ENCODE peak calls at places on chromosome 14, in eight cellular contexts. One of them, this sample, is unnamed.
A peak's percentile ranks its signal among the peaks of the same experiment; 100 is the strongest.

GRCh38 chr14:90409209-90409730 is 12.4 kb downstream of the CALM1 start:
- DNase-seq in neural crest cell: no peak
- DNase-seq in astrocyte of the cerebellum: peak; percentile 87
- DNase-seq in cardiac fibroblast: peak; percentile 94
- DNase-seq in thoracic aorta: peak; percentile 72
- DNase-seq in heart left ventricle: peak; percentile 81
- DNase-seq in Panc1: no peak
- DNase-seq in foreskin fibroblast: peak; percentile 95
- DNase-seq in this sample: no peak

GRCh38 chr14:51488569-51489220 is 163.0 kb upstream of the FRMD6 start:
- DNase-seq in neural crest cell: no peak
- DNase-seq in astrocyte of the cerebellum: no peak
- DNase-seq in cardiac fibroblast: no peak
- DNase-seq in thoracic aorta: no peak
- DNase-seq in heart left ventricle: no peak
- DNase-seq in Panc1: no peak
- DNase-seq in foreskin fibroblast: peak; percentile 31
- DNase-seq in this sample: no peak

GRCh38 chr14:61287196-61287595 is 6.1 kb upstream of the TMEM30B start:
- DNase-seq in neural crest cell: no peak
- DNase-seq in astrocyte of the cerebellum: no peak
- DNase-seq in cardiac fibroblast: no peak
- DNase-seq in thoracic aorta: no peak
- DNase-seq in heart left ventricle: no peak
- DNase-seq in Panc1: no peak
- DNase-seq in foreskin fibroblast: no peak
- DNase-seq in this sample: no peak

GRCh38 chr14:20632448-20632830 is 9.1 kb downstream of the OR6S1 start:
- DNase-seq in neural crest cell: peak; percentile 18
- DNase-seq in astrocyte of the cerebellum: no peak
- DNase-seq in cardiac fibroblast: no peak
- DNase-seq in thoracic aorta: no peak
- DNase-seq in heart left ventricle: no peak
- DNase-seq in Panc1: no peak
- DNase-seq in foreskin fibroblast: no peak
- DNase-seq in this sample: peak; percentile 51

GRCh38 chr14:91263329-91263728 is 18.8 kb upstream of the GPR68 start:
- DNase-seq in neural crest cell: no peak
- DNase-seq in astrocyte of the cerebellum: no peak
- DNase-seq in cardiac fibroblast: no peak
- DNase-seq in thoracic aorta: no peak
- DNase-seq in heart left ventricle: no peak
- DNase-seq in Panc1: no peak
- DNase-seq in foreskin fibroblast: no peak
- DNase-seq in this sample: no peak

GRCh38 chr14:106372870-106373657 is 846.7 kb downstream of the TMEM121 start:
- DNase-seq in neural crest cell: no peak
- DNase-seq in astrocyte of the cerebellum: no peak
- DNase-seq in cardiac fibroblast: no peak
- DNase-seq in thoracic aorta: no peak
- DNase-seq in heart left ventricle: no peak
- DNase-seq in Panc1: peak; percentile 17
- DNase-seq in foreskin fibroblast: no peak
- DNase-seq in this sample: peak; percentile 80

GRCh38 chr14:27528328-27528727 is 930.5 kb upstream of the NOVA1 start:
- DNase-seq in neural crest cell: no peak
- DNase-seq in astrocyte of the cerebellum: peak; percentile 43
- DNase-seq in cardiac fibroblast: peak; percentile 35
- DNase-seq in thoracic aorta: no peak
- DNase-seq in heart left ventricle: no peak
- DNase-seq in Panc1: peak; percentile 17
- DNase-seq in foreskin fibroblast: no peak
- DNase-seq in this sample: no peak

GRCh38 chr14:50828738-50829471 is 2.1 kb downstream of the NIN start:
- DNase-seq in neural crest cell: no peak
- DNase-seq in astrocyte of the cerebellum: no peak
- DNase-seq in cardiac fibroblast: no peak
- DNase-seq in thoracic aorta: no peak
- DNase-seq in heart left ventricle: no peak
- DNase-seq in Panc1: no peak
- DNase-seq in foreskin fibroblast: no peak
- DNase-seq in this sample: no peak

GRCh38 chr14:61385002-61385685 is 63.8 kb downstream of the PRKCH start:
- DNase-seq in neural crest cell: no peak
- DNase-seq in astrocyte of the cerebellum: no peak
- DNase-seq in cardiac fibroblast: no peak
- DNase-seq in thoracic aorta: no peak
- DNase-seq in heart left ventricle: no peak
- DNase-seq in Panc1: no peak
- DNase-seq in foreskin fibroblast: peak; percentile 15
- DNase-seq in this sample: peak; percentile 46

GRCh38 chr14:92496458-92496857 is 17.1 kb upstream of the RIN3 start:
- DNase-seq in neural crest cell: no peak
- DNase-seq in astrocyte of the cerebellum: no peak
- DNase-seq in cardiac fibroblast: no peak
- DNase-seq in thoracic aorta: no peak
- DNase-seq in heart left ventricle: no peak
- DNase-seq in Panc1: no peak
- DNase-seq in foreskin fibroblast: no peak
- DNase-seq in this sample: no peak

GRCh38 chr14:24915958-24916595 is 133.9 kb downstream of the STXBP6 start:
- DNase-seq in neural crest cell: no peak
- DNase-seq in astrocyte of the cerebellum: no peak
- DNase-seq in cardiac fibroblast: no peak
- DNase-seq in thoracic aorta: no peak
- DNase-seq in heart left ventricle: no peak
- DNase-seq in Panc1: no peak
- DNase-seq in foreskin fibroblast: no peak
- DNase-seq in this sample: no peak

GRCh38 chr14:106506901-106507305 is 980.5 kb downstream of the TMEM121 start:
- DNase-seq in neural crest cell: no peak
- DNase-seq in astrocyte of the cerebellum: no peak
- DNase-seq in cardiac fibroblast: no peak
- DNase-seq in thoracic aorta: no peak
- DNase-seq in heart left ventricle: no peak
- DNase-seq in Panc1: no peak
- DNase-seq in foreskin fibroblast: no peak
- DNase-seq in this sample: no peak

GRCh38 chr14:73976150-73976549 is 26.0 kb downstream of the COQ6 start:
- DNase-seq in neural crest cell: no peak
- DNase-seq in astrocyte of the cerebellum: no peak
- DNase-seq in cardiac fibroblast: no peak
- DNase-seq in thoracic aorta: no peak
- DNase-seq in heart left ventricle: no peak
- DNase-seq in Panc1: no peak
- DNase-seq in foreskin fibroblast: no peak
- DNase-seq in this sample: no peak

GRCh38 chr14:33686218-33686617 is 264.7 kb downstream of the EGLN3 start:
- DNase-seq in neural crest cell: no peak
- DNase-seq in astrocyte of the cerebellum: no peak
- DNase-seq in cardiac fibroblast: peak; percentile 27
- DNase-seq in thoracic aorta: no peak
- DNase-seq in heart left ventricle: no peak
- DNase-seq in Panc1: no peak
- DNase-seq in foreskin fibroblast: peak; percentile 89
- DNase-seq in this sample: no peak

GRCh38 chr14:22915886-22916521 is 2.9 kb downstream of the RBM23 start:
- DNase-seq in neural crest cell: no peak
- DNase-seq in astrocyte of the cerebellum: no peak
- DNase-seq in cardiac fibroblast: peak; percentile 62
- DNase-seq in thoracic aorta: no peak
- DNase-seq in heart left ventricle: no peak
- DNase-seq in Panc1: no peak
- DNase-seq in foreskin fibroblast: peak; percentile 54
- DNase-seq in this sample: no peak

GRCh38 chr14:99562848-99563748 is 40.9 kb downstream of the CCDC85C start:
- DNase-seq in neural crest cell: peak; percentile 82
- DNase-seq in astrocyte of the cerebellum: peak; percentile 80
- DNase-seq in cardiac fibroblast: peak; percentile 83
- DNase-seq in thoracic aorta: no peak
- DNase-seq in heart left ventricle: peak; percentile 87
- DNase-seq in Panc1: no peak
- DNase-seq in foreskin fibroblast: peak; percentile 38
- DNase-seq in this sample: no peak

GRCh38 chr14:29144598-29144997 is 378.0 kb downstream of the FOXG1 start:
- DNase-seq in neural crest cell: no peak
- DNase-seq in astrocyte of the cerebellum: peak; percentile 79
- DNase-seq in cardiac fibroblast: peak; percentile 87
- DNase-seq in thoracic aorta: no peak
- DNase-seq in heart left ventricle: no peak
- DNase-seq in Panc1: no peak
- DNase-seq in foreskin fibroblast: peak; percentile 97
- DNase-seq in this sample: no peak

GRCh38 chr14:65281991-65282908 is 130.3 kb upstream of the FUT8 start:
- DNase-seq in neural crest cell: peak; percentile 57
- DNase-seq in astrocyte of the cerebellum: peak; percentile 32
- DNase-seq in cardiac fibroblast: peak; percentile 65
- DNase-seq in thoracic aorta: no peak
- DNase-seq in heart left ventricle: no peak
- DNase-seq in Panc1: no peak
- DNase-seq in foreskin fibroblast: peak; percentile 86
- DNase-seq in this sample: peak; percentile 58

GRCh38 chr14:35201066-35201465 is 78.7 kb downstream of the PRORP start:
- DNase-seq in neural crest cell: no peak
- DNase-seq in astrocyte of the cerebellum: no peak
- DNase-seq in cardiac fibroblast: no peak
- DNase-seq in thoracic aorta: no peak
- DNase-seq in heart left ventricle: no peak
- DNase-seq in Panc1: no peak
- DNase-seq in foreskin fibroblast: no peak
- DNase-seq in this sample: peak; percentile 5

GRCh38 chr14:98028156-98028555 is 1231.0 kb downstream of the VRK1 start:
- DNase-seq in neural crest cell: no peak
- DNase-seq in astrocyte of the cerebellum: peak; percentile 3
- DNase-seq in cardiac fibroblast: no peak
- DNase-seq in thoracic aorta: no peak
- DNase-seq in heart left ventricle: no peak
- DNase-seq in Panc1: no peak
- DNase-seq in foreskin fibroblast: no peak
- DNase-seq in this sample: no peak

GRCh38 chr14:76904100-76904739 is 78.0 kb downstream of the LRRC74A start:
- DNase-seq in neural crest cell: no peak
- DNase-seq in astrocyte of the cerebellum: peak; percentile 61
- DNase-seq in cardiac fibroblast: peak; percentile 96
- DNase-seq in thoracic aorta: no peak
- DNase-seq in heart left ventricle: peak; percentile 61
- DNase-seq in Panc1: no peak
- DNase-seq in foreskin fibroblast: peak; percentile 98
- DNase-seq in this sample: no peak

GRCh38 chr14:37903561-37904191 is 304.0 kb upstream of the SSTR1 start:
- DNase-seq in neural crest cell: peak; percentile 8
- DNase-seq in astrocyte of the cerebellum: peak; percentile 44
- DNase-seq in cardiac fibroblast: peak; percentile 65
- DNase-seq in thoracic aorta: no peak
- DNase-seq in heart left ventricle: no peak
- DNase-seq in Panc1: peak; percentile 8
- DNase-seq in foreskin fibroblast: peak; percentile 74
- DNase-seq in this sample: peak; percentile 29

GRCh38 chr14:93732524-93732923 is 55.8 kb downstream of the PRIMA1 start:
- DNase-seq in neural crest cell: no peak
- DNase-seq in astrocyte of the cerebellum: no peak
- DNase-seq in cardiac fibroblast: no peak
- DNase-seq in thoracic aorta: no peak
- DNase-seq in heart left ventricle: no peak
- DNase-seq in Panc1: no peak
- DNase-seq in foreskin fibroblast: no peak
- DNase-seq in this sample: no peak

GRCh38 chr14:59422069-59422881 is 42.9 kb downstream of the GPR135 start:
- DNase-seq in neural crest cell: no peak
- DNase-seq in astrocyte of the cerebellum: no peak
- DNase-seq in cardiac fibroblast: no peak
- DNase-seq in thoracic aorta: no peak
- DNase-seq in heart left ventricle: no peak
- DNase-seq in Panc1: no peak
- DNase-seq in foreskin fibroblast: no peak
- DNase-seq in this sample: no peak

GRCh38 chr14:102840801-102841528 is 63.7 kb downstream of the TRAF3 start:
- DNase-seq in neural crest cell: no peak
- DNase-seq in astrocyte of the cerebellum: no peak
- DNase-seq in cardiac fibroblast: no peak
- DNase-seq in thoracic aorta: no peak
- DNase-seq in heart left ventricle: no peak
- DNase-seq in Panc1: no peak
- DNase-seq in foreskin fibroblast: no peak
- DNase-seq in this sample: no peak
- TF ChIP-seq CTCF in neural crest cell: no peak
- TF ChIP-seq CTCF in astrocyte of the cerebellum: no peak
- TF ChIP-seq CTCF in cardiac fibroblast: no peak
- TF ChIP-seq CTCF in thoracic aorta: no peak
- TF ChIP-seq CTCF in heart left ventricle: no peak
- TF ChIP-seq CTCF in Panc1: no peak
- TF ChIP-seq CTCF in foreskin fibroblast: no peak
- TF ChIP-seq CTCF in this sample: no peak

GRCh38 chr14:100904307-100905019 is 941 bp upstream of the RTL1 start:
- DNase-seq in neural crest cell: peak; percentile 68
- DNase-seq in astrocyte of the cerebellum: no peak
- DNase-seq in cardiac fibroblast: no peak
- DNase-seq in thoracic aorta: no peak
- DNase-seq in heart left ventricle: no peak
- DNase-seq in Panc1: no peak
- DNase-seq in foreskin fibroblast: no peak
- DNase-seq in this sample: no peak
- TF ChIP-seq CTCF in neural crest cell: peak; percentile 69
- TF ChIP-seq CTCF in astrocyte of the cerebellum: peak; percentile 40
- TF ChIP-seq CTCF in cardiac fibroblast: peak; percentile 2
- TF ChIP-seq CTCF in thoracic aorta: no peak
- TF ChIP-seq CTCF in heart left ventricle: no peak
- TF ChIP-seq CTCF in Panc1: peak; percentile 63
- TF ChIP-seq CTCF in foreskin fibroblast: peak; percentile 12
- TF ChIP-seq CTCF in this sample: no peak

GRCh38 chr14:63492391-63492790 is 50.8 kb downstream of the PPP2R5E start:
- DNase-seq in neural crest cell: no peak
- DNase-seq in astrocyte of the cerebellum: no peak
- DNase-seq in cardiac fibroblast: peak; percentile 57
- DNase-seq in thoracic aorta: no peak
- DNase-seq in heart left ventricle: no peak
- DNase-seq in Panc1: no peak
- DNase-seq in foreskin fibroblast: peak; percentile 69
- DNase-seq in this sample: no peak

GRCh38 chr14:63487724-63488123 is 55.5 kb downstream of the PPP2R5E start:
- DNase-seq in neural crest cell: no peak
- DNase-seq in astrocyte of the cerebellum: no peak
- DNase-seq in cardiac fibroblast: no peak
- DNase-seq in thoracic aorta: no peak
- DNase-seq in heart left ventricle: no peak
- DNase-seq in Panc1: no peak
- DNase-seq in foreskin fibroblast: no peak
- DNase-seq in this sample: no peak

GRCh38 chr14:63496837-63497400 is 46.3 kb downstream of the PPP2R5E start:
- DNase-seq in neural crest cell: no peak
- DNase-seq in astrocyte of the cerebellum: no peak
- DNase-seq in cardiac fibroblast: no peak
- DNase-seq in thoracic aorta: no peak
- DNase-seq in heart left ventricle: peak; percentile 48
- DNase-seq in Panc1: no peak
- DNase-seq in foreskin fibroblast: no peak
- DNase-seq in this sample: no peak

GRCh38 chr14:63493246-63493645 is 49.9 kb downstream of the PPP2R5E start:
- DNase-seq in neural crest cell: no peak
- DNase-seq in astrocyte of the cerebellum: no peak
- DNase-seq in cardiac fibroblast: peak; percentile 48
- DNase-seq in thoracic aorta: no peak
- DNase-seq in heart left ventricle: no peak
- DNase-seq in Panc1: no peak
- DNase-seq in foreskin fibroblast: peak; percentile 57
- DNase-seq in this sample: peak; percentile 15
- TF ChIP-seq CTCF in neural crest cell: no peak
- TF ChIP-seq CTCF in astrocyte of the cerebellum: peak; percentile 25
- TF ChIP-seq CTCF in cardiac fibroblast: no peak
- TF ChIP-seq CTCF in thoracic aorta: no peak
- TF ChIP-seq CTCF in heart left ventricle: no peak
- TF ChIP-seq CTCF in Panc1: peak; percentile 45
- TF ChIP-seq CTCF in foreskin fibroblast: peak; percentile 9
- TF ChIP-seq CTCF in this sample: no peak

GRCh38 chr14:89171168-89171567 is 245.9 kb downstream of the FOXN3 start:
- DNase-seq in neural crest cell: no peak
- DNase-seq in astrocyte of the cerebellum: no peak
- DNase-seq in cardiac fibroblast: peak; percentile 71
- DNase-seq in thoracic aorta: no peak
- DNase-seq in heart left ventricle: no peak
- DNase-seq in Panc1: no peak
- DNase-seq in foreskin fibroblast: peak; percentile 10
- DNase-seq in this sample: no peak
- TF ChIP-seq CTCF in neural crest cell: no peak
- TF ChIP-seq CTCF in astrocyte of the cerebellum: no peak
- TF ChIP-seq CTCF in cardiac fibroblast: no peak
- TF ChIP-seq CTCF in thoracic aorta: no peak
- TF ChIP-seq CTCF in heart left ventricle: no peak
- TF ChIP-seq CTCF in Panc1: no peak
- TF ChIP-seq CTCF in foreskin fibroblast: no peak
- TF ChIP-seq CTCF in this sample: no peak